ENCODE peak calls at places on chromosomes 1 and 21, in six cellular contexts. U is vagina, X is uterus, B is heart left ventricle, P is transverse colon, W is body of pancreas. S is an unnamed sample.

GRCh38 chr1:179253286-179253972 is 24.0 kb upstream of the ABL2 start:
- DNase-seq in U (no peak), X (no peak), B (no peak), P (no peak), W (no peak), S (no peak)

GRCh38 chr1:228407118-228408040 is 744 bp upstream of the TRIM11 start:
- DNase-seq in U (no peak), X (no peak), B (no peak), P (no peak), W (no peak), S (no peak)

GRCh38 chr1:21278898-21279819 is 11.1 kb downstream of the ECE1 start:
- DNase-seq in U (no peak), X (no peak), B (no peak), P (no peak), W (no peak), S (peak)

GRCh38 chr21:26966978-26967913 is at the start of gene ADAMTS5:
- DNase-seq in U (peak), X (peak), B (peak), P (peak), W (peak), S (no peak)

GRCh38 chr1:154714638-154715037 is 106.7 kb upstream of the ADAR start:
- DNase-seq in U (no peak), X (no peak), B (no peak), P (peak), W (no peak), S (no peak)

GRCh38 chr1:30757196-30757949 is at the start of gene LAPTM5:
- DNase-seq in U (no peak), X (no peak), B (peak), P (peak), W (no peak), S (peak)

GRCh38 chr1:157134442-157134841 is 3.8 kb downstream of the ETV3 start:
- DNase-seq in U (no peak), X (no peak), B (no peak), P (no peak), W (no peak), S (no peak)

GRCh38 chr1:36852586-36852985 is 181.7 kb downstream of the GRIK3 start:
- DNase-seq in U (no peak), X (no peak), B (no peak), P (no peak), W (no peak), S (no peak)

GRCh38 chr1:161153682-161154337 is at the start of gene UFC1:
- DNase-seq in U (no peak), X (peak), B (peak), P (peak), W (peak), S (peak)
- TF ChIP-seq POLR2A in U (no peak), X (peak), B (no peak), P (peak), W (peak), S (peak)

DNA sequence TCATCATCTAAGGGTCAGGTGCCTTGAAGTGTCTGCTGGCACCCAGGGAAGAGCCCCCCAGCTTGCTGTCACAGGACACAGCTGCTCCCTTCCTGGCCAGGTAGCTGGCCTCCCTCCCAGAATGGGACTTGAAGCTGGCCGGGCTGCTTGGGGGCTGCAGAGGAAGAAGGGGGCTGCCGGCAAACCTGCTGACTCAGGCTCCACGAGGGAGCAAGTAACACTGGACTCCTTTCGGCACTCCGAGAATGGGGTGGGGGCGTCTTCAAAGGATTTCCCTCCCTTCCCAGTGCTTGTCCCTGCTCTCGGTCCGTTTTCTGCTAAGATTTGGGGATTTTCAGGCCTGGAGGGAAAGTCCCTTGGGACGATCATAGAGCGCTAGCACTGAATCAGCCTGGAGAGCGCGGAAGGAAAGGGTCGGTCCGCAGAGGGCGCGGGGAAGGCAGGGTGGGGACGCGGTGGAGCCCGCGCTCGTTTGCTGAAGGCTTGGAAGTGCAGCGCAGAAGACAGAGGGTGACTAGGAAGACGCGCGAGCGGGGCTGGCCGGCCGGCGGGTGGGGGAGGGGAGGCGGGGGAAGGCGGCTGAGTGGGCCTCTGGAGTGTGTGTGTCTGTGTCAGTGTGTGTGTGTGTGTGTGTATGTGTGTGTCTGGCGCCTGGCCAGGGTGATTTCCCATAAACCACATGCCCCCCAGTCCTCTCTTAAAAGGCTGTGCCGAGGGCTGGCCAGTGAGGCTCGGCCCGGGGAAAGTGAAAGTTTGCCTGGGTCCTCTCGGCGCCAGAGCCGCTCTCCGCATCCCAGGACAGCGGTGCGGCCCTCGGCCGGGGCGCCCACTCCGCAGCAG is at the start of gene CSF1:
- DNase-seq in U (peak), X (peak), B (peak), P (peak), W (peak), S (peak)
- TF ChIP-seq POLR2A in U (peak), X (peak), B (no peak), P (peak), W (peak), S (peak)

GRCh38 chr1:118958140-118958539 is 30.0 kb downstream of the TBX15 start:
- DNase-seq in U (no peak), X (no peak), B (no peak), P (no peak), W (no peak), S (no peak)
- TF ChIP-seq POLR2A in U (no peak), X (no peak), B (no peak), P (no peak), W (no peak), S (no peak)

DNA sequence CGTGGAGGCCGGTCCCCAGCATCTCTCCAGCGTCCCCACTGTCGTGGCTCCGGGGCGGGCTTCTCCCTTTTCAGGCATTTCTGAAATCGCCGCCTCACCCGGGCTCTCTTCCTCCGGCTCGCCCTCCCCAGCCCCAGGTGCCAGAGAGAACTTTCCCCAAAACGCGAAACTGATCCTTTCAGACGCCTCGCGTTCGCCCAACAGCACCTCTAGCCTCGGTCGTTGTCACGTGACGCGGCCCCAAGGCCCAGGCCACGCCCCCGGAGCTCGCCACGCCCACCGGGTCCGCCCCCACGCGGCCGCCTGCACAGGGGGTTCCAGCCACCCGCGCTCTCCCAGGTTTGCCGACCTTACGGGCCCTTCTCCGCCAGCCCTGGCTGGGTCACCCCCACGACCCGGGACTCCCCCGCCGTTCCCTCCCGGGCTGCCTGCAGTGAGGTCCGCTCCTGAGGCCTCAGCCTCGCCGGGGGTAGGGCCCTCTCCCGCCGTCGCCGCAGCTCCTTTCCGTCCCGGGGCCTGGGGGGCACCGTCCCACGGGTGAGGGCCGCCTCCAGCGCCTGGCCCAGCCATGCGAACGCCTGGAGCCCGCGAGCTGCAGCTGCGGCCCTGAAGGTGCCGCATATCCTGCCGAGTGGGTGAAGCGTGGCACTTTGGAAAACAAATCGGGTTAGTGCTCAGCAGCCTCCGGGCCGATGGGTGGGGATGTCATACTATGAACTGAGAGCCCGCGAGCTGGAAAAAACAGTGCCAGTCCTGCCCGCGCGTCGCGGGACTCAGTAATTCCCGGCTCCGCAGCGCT is 21.0 kb downstream of the H3-3A start:
- DNase-seq in U (no peak), X (peak), B (peak), P (peak), W (peak), S (peak)
- TF ChIP-seq POLR2A in U (peak), X (peak), B (no peak), P (no peak), W (peak), S (no peak)

DNA sequence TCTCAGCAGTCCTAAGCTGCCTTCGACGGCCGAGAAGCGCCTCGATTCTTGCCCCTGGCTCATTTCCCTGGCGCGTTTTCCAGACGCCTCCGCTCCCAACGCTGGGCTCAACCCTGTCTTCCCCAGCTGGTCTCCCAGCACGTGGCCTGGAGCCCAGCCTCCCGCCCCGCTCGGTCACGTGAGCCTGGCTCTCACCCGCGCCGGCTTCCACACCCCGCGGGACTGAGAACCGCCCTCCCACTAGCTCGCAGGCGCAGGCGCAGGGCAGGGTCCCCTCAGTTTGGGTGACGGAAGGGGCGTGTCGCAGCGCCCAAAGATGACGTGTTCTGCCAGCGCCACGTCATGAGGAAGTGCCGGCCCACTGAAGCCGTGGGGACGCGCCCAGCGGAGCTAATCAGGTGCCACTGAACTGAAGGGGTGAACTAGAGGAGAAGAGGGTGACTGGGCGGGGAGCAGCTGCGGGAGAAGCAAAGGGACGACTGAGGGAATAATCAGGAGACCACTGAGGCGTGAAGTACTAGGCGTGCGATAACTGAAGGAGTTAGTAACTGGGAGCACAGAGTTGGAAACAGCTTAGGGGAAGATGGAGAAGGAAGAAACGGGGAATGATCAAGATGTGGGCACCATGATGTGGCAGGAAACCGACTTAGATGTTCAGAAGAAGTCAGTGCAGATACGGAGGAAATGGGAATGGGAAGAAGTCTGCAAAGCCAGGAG is at the start of gene DHDDS:
- DNase-seq in U (peak), X (peak), B (peak), P (peak), W (peak), S (peak)
- TF ChIP-seq POLR2A in U (peak), X (peak), B (no peak), P (peak), W (peak), S (peak)

GRCh38 chr1:58921751-58922150 is 137.9 kb upstream of the JUN start:
- DNase-seq in U (peak), X (no peak), B (no peak), P (no peak), W (no peak), S (no peak)

GRCh38 chr1:58924016-58924565 is 140.2 kb upstream of the JUN start:
- DNase-seq in U (no peak), X (no peak), B (no peak), P (no peak), W (no peak), S (no peak)

GRCh38 chr1:58921342-58921741 is 137.5 kb upstream of the JUN start:
- DNase-seq in U (peak), X (no peak), B (no peak), P (no peak), W (no peak), S (no peak)

GRCh38 chr1:58922302-58923089 is 138.6 kb upstream of the JUN start:
- DNase-seq in U (peak), X (peak), B (peak), P (peak), W (peak), S (peak)

GRCh38 chr1:58923090-58923470 is 139.2 kb upstream of the JUN start:
- DNase-seq in U (peak), X (no peak), B (no peak), P (no peak), W (no peak), S (no peak)
- TF ChIP-seq POLR2A in U (no peak), X (no peak), B (no peak), P (no peak), W (no peak), S (no peak)

DNA sequence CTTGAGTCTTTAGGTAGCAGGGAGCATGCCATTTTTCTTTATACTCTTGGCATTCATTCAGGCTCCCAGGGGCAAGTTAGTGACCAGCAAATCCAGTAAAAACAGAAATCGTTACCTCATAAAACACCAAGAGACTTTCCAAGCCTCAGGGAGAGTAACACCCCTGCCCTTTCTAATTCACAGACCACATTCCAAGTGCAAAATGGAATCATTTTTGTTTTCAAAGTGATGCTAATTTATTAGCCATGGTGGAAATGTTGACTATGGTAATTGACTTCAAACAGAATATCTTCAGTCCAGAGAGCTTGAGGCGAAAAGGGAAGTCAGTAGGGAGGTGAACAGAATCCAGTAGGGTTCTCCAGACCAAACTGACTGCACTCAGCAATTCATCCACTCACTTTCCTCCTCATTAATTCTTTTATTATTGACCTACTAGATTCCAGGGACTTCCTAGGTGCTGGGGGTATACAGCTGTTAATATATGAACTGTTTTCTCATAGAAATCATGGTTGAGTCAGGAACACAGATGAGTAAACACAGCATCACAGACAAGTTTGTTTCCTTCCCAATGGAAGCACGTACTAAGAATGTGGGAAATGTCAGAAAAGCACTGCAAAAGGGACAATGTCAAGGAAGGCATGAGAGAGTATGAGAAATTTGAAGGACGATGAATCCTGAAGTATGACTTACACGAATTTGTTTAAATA is 388.5 kb upstream of the C1orf87 start:
- DNase-seq in U (no peak), X (no peak), B (no peak), P (no peak), W (no peak), S (no peak)
- TF ChIP-seq POLR2A in U (no peak), X (no peak), B (no peak), P (no peak), W (no peak), S (no peak)

DNA sequence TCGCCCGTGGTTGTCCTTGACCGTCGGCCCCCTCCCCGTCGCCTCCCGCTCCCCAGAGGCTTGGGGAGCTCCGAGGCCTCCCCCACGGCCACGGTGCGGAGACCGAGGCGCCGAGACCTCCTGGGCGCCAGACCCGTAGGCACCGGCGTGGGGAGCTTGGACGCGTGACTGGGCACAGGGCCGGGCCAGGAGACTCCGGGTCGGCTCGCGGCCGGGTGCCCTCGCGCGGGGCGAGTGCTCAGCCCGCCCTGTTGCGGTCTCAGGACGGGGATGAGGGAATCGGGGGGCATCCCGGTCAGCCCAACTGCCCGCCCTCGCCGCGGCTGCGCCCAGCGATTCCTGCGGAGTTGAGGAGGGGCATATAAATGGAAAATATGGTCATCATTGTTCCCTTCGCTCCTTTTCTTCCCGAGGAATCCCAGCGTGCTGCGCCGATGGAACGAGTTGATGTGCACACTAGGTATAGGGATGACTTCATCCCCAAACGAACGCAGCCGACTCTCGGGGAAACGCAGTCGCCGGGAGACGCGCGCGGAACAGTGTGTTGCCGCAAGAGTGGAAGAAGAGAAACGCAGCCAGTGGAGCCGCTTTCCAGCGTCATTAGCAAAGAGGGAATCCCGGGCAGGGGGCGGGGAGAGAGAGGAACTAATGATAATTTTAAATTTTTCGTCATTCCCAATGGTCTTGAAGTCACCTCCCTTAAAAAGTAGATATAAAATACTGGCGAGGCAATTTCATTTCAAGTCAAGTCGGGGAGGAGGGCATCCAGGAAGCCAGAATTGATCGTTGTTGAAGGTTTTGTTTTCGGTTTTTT is 747 bp upstream of the ENAH start:
- DNase-seq in U (no peak), X (peak), B (peak), P (peak), W (peak), S (peak)
- TF ChIP-seq POLR2A in U (no peak), X (peak), B (no peak), P (peak), W (peak), S (no peak)

GRCh38 chr1:25430073-25430665 is 528 bp upstream of the MACO1 start:
- DNase-seq in U (peak), X (peak), B (peak), P (peak), W (peak), S (peak)
- TF ChIP-seq POLR2A in U (peak), X (peak), B (peak), P (peak), W (peak), S (peak)